ENCODE peak calls at places on chromosome 15, in ten cellular contexts. F, Y, S, L, K, I, O, T, D and C are unnamed samples.

GRCh38 chr15:52559583-52559982 is 9.2 kb downstream of the ARPP19 start:
- DNase-seq in L (no peak), T (no peak), I (no peak), Y (no peak), K (no peak), F (no peak), O (no peak), S (no peak), D (no peak), C (no peak)

GRCh38 chr15:60476713-60477112 is 2.2 kb downstream of the ICE2 start:
- DNase-seq in I (no peak), L (no peak), D (no peak), F (no peak), Y (no peak), K (no peak), S (no peak), T (no peak), O (no peak), C (no peak)

GRCh38 chr15:39232512-39232911 is 348.4 kb upstream of the THBS1 start:
- DNase-seq in S (peak), O (no peak), I (no peak), L (no peak), Y (no peak), T (no peak), D (peak), F (no peak), K (no peak), C (no peak)

GRCh38 chr15:27648359-27648758 is 450.8 kb downstream of the OCA2 start:
- DNase-seq in O (no peak), Y (no peak), D (no peak), T (no peak), L (no peak), K (no peak), S (no peak), I (no peak), F (no peak), C (no peak)

GRCh38 chr15:69723404-69724097 is 270.9 kb downstream of the RPLP1 start:
- DNase-seq in F (no peak), K (no peak), I (no peak), D (no peak), T (peak), S (no peak), L (no peak), O (no peak), Y (no peak), C (no peak)

GRCh38 chr15:39685999-39686613 is 96.5 kb downstream of the FSIP1 start:
- DNase-seq in S (peak), I (peak), K (no peak), L (peak), D (peak), O (no peak), F (peak), T (no peak), Y (no peak), C (peak)

GRCh38 chr15:42107483-42107882 is 13.1 kb upstream of the PLA2G4D start:
- DNase-seq in T (no peak), S (no peak), Y (no peak), L (no peak), F (no peak), O (no peak), D (no peak), K (no peak), I (peak), C (no peak)

GRCh38 chr15:30062881-30063280 is 19.9 kb upstream of the GOLGA8J start:
- DNase-seq in T (no peak), L (no peak), F (no peak), Y (no peak), D (no peak), O (no peak), S (no peak), I (no peak), K (no peak), C (no peak)

GRCh38 chr15:76299786-76300185 is 11.5 kb downstream of the ETFA start:
- DNase-seq in O (no peak), S (no peak), F (no peak), I (no peak), Y (no peak), K (no peak), D (no peak), L (no peak), T (no peak), C (no peak)

GRCh38 chr15:69852482-69853275 is 245.0 kb downstream of the TLE3 start:
- DNase-seq in Y (no peak), D (no peak), O (no peak), L (no peak), S (no peak), F (no peak), I (no peak), T (no peak), K (no peak), C (no peak)

GRCh38 chr15:76181705-76182107 is 121.9 kb downstream of the TMEM266 start:
- DNase-seq in F (no peak), K (no peak), O (no peak), T (no peak), Y (no peak), I (no peak), S (no peak), L (no peak), D (no peak), C (no peak)

GRCh38 chr15:20340331-20340811 is 201.2 kb downstream of the GOLGA6L6 start:
- DNase-seq in Y (peak), O (peak), F (peak), S (no peak), K (no peak), D (no peak), T (peak), L (peak), I (peak), C (peak)

GRCh38 chr15:77028451-77029165 is 33.7 kb downstream of the PSTPIP1 start:
- DNase-seq in D (no peak), S (no peak), O (peak), Y (peak), T (peak), K (peak), F (no peak), L (peak), I (no peak), C (peak)

GRCh38 chr15:51658664-51659063 is 22.6 kb upstream of the SCG3 start:
- DNase-seq in L (no peak), O (no peak), Y (no peak), D (no peak), K (no peak), T (no peak), S (no peak), F (no peak), I (no peak), C (no peak)

GRCh38 chr15:63715818-63716217 is 117.9 kb downstream of the HERC1 start:
- DNase-seq in D (no peak), Y (no peak), L (no peak), K (no peak), O (no peak), T (no peak), I (no peak), S (peak), F (no peak), C (no peak)

GRCh38 chr15:71183063-71183462 is 67.8 kb downstream of the THSD4 start:
- DNase-seq in D (no peak), L (no peak), I (no peak), S (no peak), O (no peak), F (no peak), K (no peak), T (no peak), Y (no peak), C (no peak)

GRCh38 chr15:43488790-43489585 is 4.0 kb downstream of the TP53BP1 start:
- DNase-seq in S (no peak), I (no peak), L (no peak), F (no peak), O (no peak), T (no peak), D (no peak), K (no peak), Y (no peak), C (no peak)

GRCh38 chr15:57112178-57112577 is 193.7 kb downstream of the TCF12 start:
- DNase-seq in I (no peak), K (no peak), D (no peak), S (no peak), L (no peak), Y (no peak), O (no peak), T (no peak), F (no peak), C (no peak)

GRCh38 chr15:95929232-95929846 is 401.2 kb upstream of the NR2F2 start:
- DNase-seq in S (no peak), K (no peak), T (no peak), F (no peak), D (no peak), L (no peak), I (no peak), O (no peak), Y (no peak), C (no peak)

GRCh38 chr15:60590935-60591490 is 112.1 kb upstream of the ICE2 start:
- DNase-seq in Y (peak), T (peak), I (peak), D (no peak), F (peak), S (peak), O (peak), L (peak), K (peak), C (peak)

GRCh38 chr15:44181410-44181809 is 13.7 kb downstream of the FRMD5 start:
- DNase-seq in O (no peak), S (no peak), Y (no peak), L (no peak), D (no peak), T (no peak), I (no peak), K (no peak), F (no peak), C (no peak)

GRCh38 chr15:94086360-94086759 is 145.0 kb upstream of the MCTP2 start:
- DNase-seq in L (no peak), Y (no peak), S (no peak), F (no peak), D (no peak), I (no peak), O (no peak), T (no peak), K (no peak), C (no peak)

GRCh38 chr15:78072080-78072892 is 5.2 kb downstream of the TBC1D2B start:
- DNase-seq in Y (no peak), L (peak), O (peak), D (no peak), K (no peak), S (no peak), I (no peak), T (peak), F (peak), C (peak)
- TF ChIP-seq POLR2A in Y (no peak), L (no peak), O (peak), D (no peak), K (peak), S (no peak), I (peak), T (no peak), F (no peak), C (no peak)

GRCh38 chr15:89101302-89102191 is 13.3 kb downstream of the ABHD2 start:
- DNase-seq in Y (peak), K (peak), O (no peak), F (peak), S (peak), T (peak), I (no peak), L (peak), D (peak), C (peak)
- TF ChIP-seq POLR2A in Y (no peak), K (no peak), O (peak), F (no peak), S (no peak), T (no peak), I (no peak), L (no peak), D (no peak), C (peak)

GRCh38 chr15:73993211-73993994 is 1.1 kb upstream of the PML start:
- DNase-seq in O (peak), T (peak), D (no peak), I (peak), S (no peak), F (no peak), K (no peak), L (no peak), Y (peak), C (no peak)

GRCh38 chr15:73992594-73992898 is 451 bp upstream of the STOML1 start:
- DNase-seq in I (no peak), T (no peak), F (no peak), O (no peak), D (no peak), L (no peak), Y (no peak), S (no peak), K (no peak), C (no peak)

GRCh38 chr15:73991260-73991659 is 835 bp downstream of the STOML1 start:
- DNase-seq in T (peak), S (no peak), L (peak), I (peak), K (peak), F (peak), O (peak), Y (peak), D (no peak), C (peak)

GRCh38 chr15:73990250-73991005 is 1.7 kb downstream of the STOML1 start:
- DNase-seq in I (peak), Y (peak), O (peak), T (peak), F (no peak), S (no peak), D (no peak), L (no peak), K (no peak), C (no peak)

GRCh38 chr15:73991726-73992593 is at the start of gene STOML1:
- DNase-seq in D (peak), Y (peak), S (peak), L (peak), I (peak), O (peak), T (peak), F (peak), K (peak), C (peak)
- TF ChIP-seq POLR2A in D (peak), Y (no peak), S (peak), L (peak), I (no peak), O (peak), T (no peak), F (no peak), K (peak), C (peak)

GRCh38 chr15:78988361-78988911 is 43.6 kb upstream of the CTSH start:
- DNase-seq in S (peak), Y (peak), T (peak), F (peak), K (peak), I (peak), D (peak), L (peak), O (no peak), C (peak)
- TF ChIP-seq POLR2A in S (no peak), Y (no peak), T (no peak), F (no peak), K (no peak), I (no peak), D (no peak), L (no peak), O (no peak), C (no peak)

GRCh38 chr15:90868261-90868689 is at the start of gene FURIN:
- DNase-seq in O (no peak), L (no peak), T (no peak), K (no peak), F (no peak), Y (no peak), I (no peak), S (no peak), D (no peak), C (no peak)
- TF ChIP-seq POLR2A in O (no peak), L (no peak), T (no peak), K (no peak), F (no peak), Y (no peak), I (no peak), S (no peak), D (no peak), C (no peak)

GRCh38 chr15:81157195-81157938 is 23.3 kb downstream of the CFAP161 start:
- DNase-seq in L (peak), K (no peak), O (no peak), Y (peak), D (no peak), T (no peak), S (no peak), F (no peak), I (no peak), C (no peak)
- TF ChIP-seq POLR2A in L (no peak), K (no peak), O (no peak), Y (no peak), D (no peak), T (no peak), S (no peak), F (no peak), I (no peak), C (no peak)

GRCh38 chr15:67254238-67255175 is at the start of the genes AAGAB and IQCH:
- DNase-seq in Y (peak), T (peak), I (peak), D (peak), L (peak), O (peak), S (peak), F (peak), K (peak), C (peak)
- TF ChIP-seq POLR2A in Y (no peak), T (peak), I (peak), D (peak), L (peak), O (peak), S (peak), F (no peak), K (peak), C (peak)

GRCh38 chr15:31438601-31439265 is 112.1 kb downstream of the KLF13 start:
- DNase-seq in D (no peak), O (no peak), L (no peak), T (no peak), K (no peak), S (no peak), F (no peak), Y (peak), I (no peak), C (no peak)

GRCh38 chr15:31442203-31443090 is 115.8 kb downstream of the KLF13 start:
- DNase-seq in I (no peak), L (peak), K (no peak), S (peak), D (no peak), Y (peak), T (no peak), F (no peak), O (no peak), C (no peak)

GRCh38 chr15:31437686-31438085 is 111.1 kb downstream of the KLF13 start:
- DNase-seq in Y (peak), F (no peak), S (no peak), I (no peak), D (no peak), O (no peak), K (no peak), L (no peak), T (no peak), C (no peak)

GRCh38 chr15:31439328-31439727 is 112.7 kb downstream of the KLF13 start:
- DNase-seq in L (no peak), S (peak), F (no peak), O (no peak), K (no peak), T (no peak), I (no peak), Y (peak), D (no peak), C (no peak)

GRCh38 chr15:31440754-31441298 is 114.2 kb downstream of the KLF13 start:
- DNase-seq in K (peak), F (peak), O (peak), I (peak), Y (peak), D (no peak), T (peak), S (no peak), L (peak), C (peak)
- TF ChIP-seq POLR2A in K (no peak), F (no peak), O (peak), I (no peak), Y (no peak), D (peak), T (no peak), S (peak), L (peak), C (no peak)

DNA sequence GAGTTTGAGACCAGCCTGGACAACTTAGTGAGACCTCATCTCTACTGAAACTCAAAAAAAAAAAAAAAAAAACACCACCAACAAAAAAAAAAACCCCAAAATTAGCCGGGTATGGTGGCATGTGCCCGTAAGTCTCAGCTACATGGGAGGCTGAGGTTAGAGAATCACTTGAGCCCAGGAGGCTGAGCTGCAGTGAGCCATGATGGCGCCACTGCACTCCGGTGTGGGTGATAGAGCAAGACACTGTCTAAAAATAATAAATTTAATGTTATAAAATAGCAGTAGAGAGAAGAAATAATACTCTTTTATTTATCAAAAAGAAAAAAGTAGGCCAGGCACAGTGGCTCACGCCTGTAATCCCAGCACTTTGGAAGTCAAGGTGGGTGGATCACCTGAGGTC is 17.4 kb downstream of the RCCD1 start:
- DNase-seq in D (no peak), Y (no peak), F (no peak), T (no peak), K (no peak), O (no peak), S (no peak), L (no peak), I (no peak), C (no peak)
- TF ChIP-seq POLR2A in D (no peak), Y (no peak), F (no peak), T (no peak), K (no peak), O (no peak), S (no peak), L (no peak), I (no peak), C (no peak)

DNA sequence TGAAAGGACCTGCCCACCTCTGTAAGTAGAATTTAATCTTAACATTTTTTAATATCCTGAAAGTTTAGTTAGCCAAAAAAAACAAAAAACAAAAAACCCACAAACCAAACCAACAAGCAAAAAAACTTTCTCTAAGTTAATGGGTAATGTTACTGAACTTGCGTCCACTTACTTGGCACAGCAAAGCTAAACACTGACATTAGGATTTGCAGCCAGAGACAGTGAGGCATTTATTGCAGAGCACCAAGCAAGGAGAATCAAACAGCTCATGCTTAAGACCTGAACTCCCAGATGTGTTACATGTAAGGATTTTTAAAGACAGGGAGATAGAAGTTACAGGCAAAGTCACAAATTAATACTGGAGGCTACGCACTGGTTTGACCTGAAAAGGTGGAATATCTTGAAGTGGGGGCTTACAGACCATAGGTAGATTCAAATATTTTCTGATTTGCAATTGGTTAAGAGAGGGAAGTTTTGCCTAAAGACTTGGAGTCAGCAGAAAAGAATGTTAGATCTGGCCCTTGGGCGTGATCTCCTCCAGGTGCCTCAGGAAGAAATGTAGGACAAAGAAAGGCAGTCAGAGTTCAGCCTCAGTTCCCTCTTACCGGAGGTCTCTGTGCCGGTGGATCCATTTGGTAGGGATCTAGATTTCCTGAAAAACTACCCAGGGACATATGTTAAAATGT is 205.0 kb downstream of the ADAMTSL3 start:
- DNase-seq in D (no peak), I (no peak), O (no peak), Y (no peak), T (no peak), K (no peak), S (no peak), L (no peak), F (no peak), C (no peak)
- TF ChIP-seq POLR2A in D (no peak), I (no peak), O (no peak), Y (no peak), T (no peak), K (no peak), S (no peak), L (no peak), F (no peak), C (no peak)